ENCODE peak calls at places on chromosomes 4 and X, in nine cellular contexts. One of them, this sample, is unnamed.
A peak's percentile ranks its signal among the peaks of the same experiment; 100 is the strongest.

GRCh38 chr4:108417923-108418322 is 202.5 kb upstream of the RPL34 start:
- DNase-seq in left lung: no peak
- DNase-seq in heart left ventricle: no peak
- DNase-seq in ascending aorta: no peak
- DNase-seq in A549: no peak
- DNase-seq in tibial artery: no peak
- DNase-seq in PC-3: no peak
- DNase-seq in endodermal cell: no peak
- DNase-seq in sigmoid colon: no peak
- DNase-seq in this sample: no peak

GRCh38 chr4:55447826-55448225 is 52.1 kb downstream of the TMEM165 start:
- DNase-seq in sigmoid colon: no peak
- DNase-seq in A549: no peak
- DNase-seq in endodermal cell: no peak
- DNase-seq in left lung: no peak
- DNase-seq in tibial artery: no peak
- DNase-seq in PC-3: peak; percentile 26
- DNase-seq in heart left ventricle: no peak
- DNase-seq in ascending aorta: no peak
- DNase-seq in this sample: no peak

GRCh38 chr4:8167291-8167690 is 8.7 kb upstream of the ABLIM2 start:
- DNase-seq in heart left ventricle: no peak
- DNase-seq in PC-3: no peak
- DNase-seq in ascending aorta: no peak
- DNase-seq in tibial artery: no peak
- DNase-seq in endodermal cell: no peak
- DNase-seq in A549: no peak
- DNase-seq in left lung: no peak
- DNase-seq in sigmoid colon: no peak
- DNase-seq in this sample: no peak

GRCh38 chr4:8191136-8191747 is 7.8 kb upstream of the SH3TC1 start:
- DNase-seq in tibial artery: peak; percentile 88
- DNase-seq in A549: no peak
- DNase-seq in ascending aorta: peak; percentile 90
- DNase-seq in endodermal cell: no peak
- DNase-seq in PC-3: peak; percentile 62
- DNase-seq in sigmoid colon: peak; percentile 86
- DNase-seq in heart left ventricle: peak; percentile 86
- DNase-seq in left lung: peak; percentile 83
- DNase-seq in this sample: peak; percentile 80

GRCh38 chrX:52078133-52078532 is 9.2 kb upstream of the MAGED4B start:
- DNase-seq in A549: no peak
- DNase-seq in ascending aorta: no peak
- DNase-seq in left lung: no peak
- DNase-seq in PC-3: no peak
- DNase-seq in sigmoid colon: no peak
- DNase-seq in heart left ventricle: no peak
- DNase-seq in tibial artery: no peak
- DNase-seq in endodermal cell: no peak
- DNase-seq in this sample: no peak

GRCh38 chr4:10115657-10116624 is 658 bp downstream of the WDR1 start:
- DNase-seq in tibial artery: peak; percentile 82
- DNase-seq in heart left ventricle: no peak
- DNase-seq in PC-3: peak; percentile 54
- DNase-seq in A549: peak; percentile 62
- DNase-seq in ascending aorta: no peak
- DNase-seq in left lung: peak; percentile 65
- DNase-seq in sigmoid colon: no peak
- DNase-seq in endodermal cell: peak; percentile 88
- DNase-seq in this sample: no peak

GRCh38 chr4:95068818-95069478 is 311.2 kb downstream of the BMPR1B start:
- DNase-seq in sigmoid colon: no peak
- DNase-seq in endodermal cell: no peak
- DNase-seq in PC-3: no peak
- DNase-seq in tibial artery: no peak
- DNase-seq in ascending aorta: no peak
- DNase-seq in heart left ventricle: no peak
- DNase-seq in A549: no peak
- DNase-seq in left lung: no peak
- DNase-seq in this sample: no peak

GRCh38 chr4:111048316-111048715 is 425.4 kb upstream of the PITX2 start:
- DNase-seq in ascending aorta: no peak
- DNase-seq in PC-3: no peak
- DNase-seq in endodermal cell: no peak
- DNase-seq in heart left ventricle: no peak
- DNase-seq in tibial artery: no peak
- DNase-seq in sigmoid colon: no peak
- DNase-seq in A549: no peak
- DNase-seq in left lung: no peak
- DNase-seq in this sample: no peak

GRCh38 chrX:139495324-139495723 is 35.2 kb upstream of the F9 start:
- DNase-seq in left lung: no peak
- DNase-seq in endodermal cell: no peak
- DNase-seq in PC-3: no peak
- DNase-seq in heart left ventricle: no peak
- DNase-seq in ascending aorta: no peak
- DNase-seq in tibial artery: no peak
- DNase-seq in A549: no peak
- DNase-seq in sigmoid colon: no peak
- DNase-seq in this sample: no peak

GRCh38 chrX:14697453-14697852 is 168.1 kb downstream of the GLRA2 start:
- DNase-seq in heart left ventricle: no peak
- DNase-seq in endodermal cell: peak; percentile 84
- DNase-seq in ascending aorta: no peak
- DNase-seq in tibial artery: no peak
- DNase-seq in A549: peak; percentile 18
- DNase-seq in left lung: no peak
- DNase-seq in PC-3: peak; percentile 69
- DNase-seq in sigmoid colon: no peak
- DNase-seq in this sample: no peak

GRCh38 chr4:149291463-149291862 is 524.2 kb downstream of the IQCM start:
- DNase-seq in ascending aorta: no peak
- DNase-seq in sigmoid colon: no peak
- DNase-seq in endodermal cell: no peak
- DNase-seq in PC-3: peak; percentile 59
- DNase-seq in tibial artery: no peak
- DNase-seq in heart left ventricle: peak; percentile 74
- DNase-seq in left lung: no peak
- DNase-seq in A549: no peak
- DNase-seq in this sample: no peak

GRCh38 chrX:67601771-67602170 is 58.0 kb downstream of the AR start:
- DNase-seq in sigmoid colon: no peak
- DNase-seq in left lung: no peak
- DNase-seq in PC-3: no peak
- DNase-seq in ascending aorta: no peak
- DNase-seq in endodermal cell: no peak
- DNase-seq in tibial artery: no peak
- DNase-seq in heart left ventricle: no peak
- DNase-seq in A549: no peak
- DNase-seq in this sample: no peak

GRCh38 chr4:107734120-107734519 is 14.1 kb upstream of the PAPSS1 start:
- DNase-seq in sigmoid colon: no peak
- DNase-seq in A549: no peak
- DNase-seq in PC-3: peak; percentile 33
- DNase-seq in ascending aorta: no peak
- DNase-seq in heart left ventricle: no peak
- DNase-seq in endodermal cell: peak; percentile 83
- DNase-seq in left lung: no peak
- DNase-seq in tibial artery: no peak
- DNase-seq in this sample: no peak

GRCh38 chr4:87056884-87057283 is 122.1 kb downstream of the AFF1 start:
- DNase-seq in ascending aorta: no peak
- DNase-seq in tibial artery: no peak
- DNase-seq in A549: no peak
- DNase-seq in PC-3: no peak
- DNase-seq in sigmoid colon: no peak
- DNase-seq in heart left ventricle: no peak
- DNase-seq in left lung: no peak
- DNase-seq in endodermal cell: no peak
- DNase-seq in this sample: no peak

GRCh38 chr4:42396361-42397255 is 680 bp upstream of the SHISA3 start:
- DNase-seq in endodermal cell: peak; percentile 61
- DNase-seq in tibial artery: no peak
- DNase-seq in left lung: no peak
- DNase-seq in ascending aorta: no peak
- DNase-seq in heart left ventricle: no peak
- DNase-seq in sigmoid colon: no peak
- DNase-seq in A549: no peak
- DNase-seq in PC-3: peak; percentile 25
- DNase-seq in this sample: no peak
- H3K4me3 ChIP-seq in endodermal cell: peak overlapping the region; percentile 92
- H3K4me3 ChIP-seq in tibial artery: peak overlapping the region; percentile 54
- H3K4me3 ChIP-seq in left lung: peak overlapping the region; percentile 45
- H3K4me3 ChIP-seq in ascending aorta: peak overlapping the region; percentile 54
- H3K4me3 ChIP-seq in heart left ventricle: peak overlapping the region; percentile 67
- H3K4me3 ChIP-seq in sigmoid colon: peak overlapping the region; percentile 31
- H3K4me3 ChIP-seq in A549: peak overlapping the region; percentile 34
- H3K4me3 ChIP-seq in PC-3: peak overlapping the region; percentile 90
- H3K4me3 ChIP-seq in this sample: no peak overlapping the region

DNA sequence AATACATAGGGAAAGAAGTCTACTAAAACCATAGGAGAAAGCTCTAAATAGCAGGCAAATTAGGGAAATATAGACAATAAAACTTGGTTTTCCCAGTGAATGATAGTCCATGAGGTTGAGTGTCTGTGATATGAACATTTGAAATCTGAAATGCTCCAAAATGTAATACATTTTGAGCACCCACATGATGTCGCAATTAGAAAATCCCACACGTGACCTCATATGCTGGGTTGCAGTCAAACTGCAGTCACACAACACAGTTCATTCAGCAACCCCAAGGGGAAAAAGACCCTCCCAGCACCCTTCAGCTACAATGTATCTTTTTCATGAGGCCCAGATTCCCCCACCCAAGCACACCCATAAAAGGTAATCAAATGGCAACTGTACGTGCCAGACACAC is 155.6 kb downstream of the BTC start:
- DNase-seq in A549: no peak
- DNase-seq in heart left ventricle: no peak
- DNase-seq in endodermal cell: no peak
- DNase-seq in ascending aorta: no peak
- DNase-seq in tibial artery: no peak
- DNase-seq in left lung: no peak
- DNase-seq in sigmoid colon: no peak
- DNase-seq in PC-3: no peak
- DNase-seq in this sample: no peak
- TF ChIP-seq CTCF in A549: no peak
- TF ChIP-seq CTCF in heart left ventricle: no peak
- TF ChIP-seq CTCF in endodermal cell: no peak
- TF ChIP-seq CTCF in ascending aorta: no peak
- TF ChIP-seq CTCF in tibial artery: no peak
- TF ChIP-seq CTCF in left lung: no peak
- TF ChIP-seq CTCF in sigmoid colon: no peak
- TF ChIP-seq CTCF in PC-3: no peak
- TF ChIP-seq CTCF in this sample: no peak

GRCh38 chr4:26284536-26284935 is 36.3 kb upstream of the RBPJ start:
- DNase-seq in PC-3: peak; percentile 13
- DNase-seq in endodermal cell: no peak
- DNase-seq in A549: no peak
- DNase-seq in sigmoid colon: no peak
- DNase-seq in left lung: no peak
- DNase-seq in ascending aorta: peak; percentile 30
- DNase-seq in tibial artery: no peak
- DNase-seq in heart left ventricle: no peak
- DNase-seq in this sample: no peak

GRCh38 chr4:26281876-26282275 is 38.9 kb upstream of the RBPJ start:
- DNase-seq in PC-3: peak; percentile 46
- DNase-seq in left lung: no peak
- DNase-seq in sigmoid colon: no peak
- DNase-seq in ascending aorta: no peak
- DNase-seq in A549: no peak
- DNase-seq in endodermal cell: no peak
- DNase-seq in tibial artery: no peak
- DNase-seq in heart left ventricle: no peak
- DNase-seq in this sample: no peak

GRCh38 chr4:26275261-26275660 is 45.6 kb upstream of the RBPJ start:
- DNase-seq in tibial artery: no peak
- DNase-seq in PC-3: no peak
- DNase-seq in sigmoid colon: no peak
- DNase-seq in A549: no peak
- DNase-seq in ascending aorta: no peak
- DNase-seq in endodermal cell: no peak
- DNase-seq in left lung: no peak
- DNase-seq in heart left ventricle: no peak
- DNase-seq in this sample: no peak

GRCh38 chr4:26285272-26285671 is 35.5 kb upstream of the RBPJ start:
- DNase-seq in heart left ventricle: no peak
- DNase-seq in sigmoid colon: no peak
- DNase-seq in endodermal cell: no peak
- DNase-seq in tibial artery: no peak
- DNase-seq in ascending aorta: no peak
- DNase-seq in A549: no peak
- DNase-seq in left lung: no peak
- DNase-seq in PC-3: no peak
- DNase-seq in this sample: no peak

GRCh38 chr4:26279446-26279845 is 41.4 kb upstream of the RBPJ start:
- DNase-seq in PC-3: no peak
- DNase-seq in endodermal cell: no peak
- DNase-seq in tibial artery: no peak
- DNase-seq in sigmoid colon: no peak
- DNase-seq in ascending aorta: peak; percentile 2
- DNase-seq in left lung: no peak
- DNase-seq in heart left ventricle: no peak
- DNase-seq in A549: no peak
- DNase-seq in this sample: no peak
- H3K27ac ChIP-seq in PC-3: no peak overlapping the region
- H3K27ac ChIP-seq in endodermal cell: no peak overlapping the region
- H3K27ac ChIP-seq in tibial artery: no peak overlapping the region
- H3K27ac ChIP-seq in sigmoid colon: no peak overlapping the region
- H3K27ac ChIP-seq in ascending aorta: no peak overlapping the region
- H3K27ac ChIP-seq in left lung: no peak overlapping the region
- H3K27ac ChIP-seq in heart left ventricle: no peak overlapping the region
- H3K27ac ChIP-seq in A549: no peak overlapping the region
- H3K27ac ChIP-seq in this sample: no peak overlapping the region

GRCh38 chrX:131059231-131059630 is 1.1 kb downstream of the ARHGAP36 start:
- DNase-seq in ascending aorta: no peak
- DNase-seq in sigmoid colon: no peak
- DNase-seq in tibial artery: no peak
- DNase-seq in heart left ventricle: no peak
- DNase-seq in A549: no peak
- DNase-seq in left lung: no peak
- DNase-seq in PC-3: no peak
- DNase-seq in endodermal cell: peak; percentile 38
- DNase-seq in this sample: no peak

GRCh38 chrX:131058136-131058868 is at the start of gene ARHGAP36:
- DNase-seq in PC-3: no peak
- DNase-seq in ascending aorta: no peak
- DNase-seq in sigmoid colon: no peak
- DNase-seq in endodermal cell: peak; percentile 57
- DNase-seq in tibial artery: no peak
- DNase-seq in heart left ventricle: no peak
- DNase-seq in left lung: no peak
- DNase-seq in A549: no peak
- DNase-seq in this sample: no peak

GRCh38 chrX:131053076-131053475 is 5.1 kb upstream of the ARHGAP36 start:
- DNase-seq in tibial artery: no peak
- DNase-seq in endodermal cell: no peak
- DNase-seq in PC-3: no peak
- DNase-seq in A549: no peak
- DNase-seq in left lung: no peak
- DNase-seq in sigmoid colon: no peak
- DNase-seq in heart left ventricle: no peak
- DNase-seq in ascending aorta: no peak
- DNase-seq in this sample: no peak

GRCh38 chrX:131060147-131060546 is 2.0 kb downstream of the ARHGAP36 start:
- DNase-seq in left lung: no peak
- DNase-seq in tibial artery: no peak
- DNase-seq in A549: no peak
- DNase-seq in ascending aorta: no peak
- DNase-seq in sigmoid colon: no peak
- DNase-seq in endodermal cell: no peak
- DNase-seq in heart left ventricle: no peak
- DNase-seq in PC-3: no peak
- DNase-seq in this sample: no peak

GRCh38 chrX:131057706-131058105 is 440 bp upstream of the ARHGAP36 start:
- DNase-seq in tibial artery: no peak
- DNase-seq in sigmoid colon: no peak
- DNase-seq in heart left ventricle: no peak
- DNase-seq in left lung: no peak
- DNase-seq in A549: no peak
- DNase-seq in endodermal cell: peak; percentile 52
- DNase-seq in PC-3: no peak
- DNase-seq in ascending aorta: no peak
- DNase-seq in this sample: no peak
- H3K4me3 ChIP-seq in tibial artery: no peak overlapping the region
- H3K4me3 ChIP-seq in sigmoid colon: no peak overlapping the region
- H3K4me3 ChIP-seq in heart left ventricle: no peak overlapping the region
- H3K4me3 ChIP-seq in left lung: no peak overlapping the region
- H3K4me3 ChIP-seq in A549: no peak overlapping the region
- H3K4me3 ChIP-seq in endodermal cell: no peak overlapping the region
- H3K4me3 ChIP-seq in PC-3: no peak overlapping the region
- H3K4me3 ChIP-seq in ascending aorta: no peak overlapping the region
- H3K4me3 ChIP-seq in this sample: no peak overlapping the region

This sample was measured in RWPE2.